ENCODE peak calls at places on chromosomes 12 and 14, in four cellular contexts. H is G401, G is BE2C, O is M059J. V is an unnamed sample.

GRCh38 chr14:95507174-95507573 is 9.3 kb downstream of the SYNE3 start:
- DNase-seq in H (no peak), G (peak), O (peak), V (no peak)

GRCh38 chr12:120920178-120920577 is 16.0 kb upstream of the SPPL3 start:
- DNase-seq in H (no peak), G (no peak), O (no peak), V (no peak)

GRCh38 chr12:120316798-120317257 is 10.8 kb downstream of the PLA2G1B start:
- DNase-seq in H (peak), G (no peak), O (no peak), V (no peak)

GRCh38 chr12:109524466-109525278 is 47.2 kb downstream of the UBE3B start:
- DNase-seq in H (no peak), G (no peak), O (no peak), V (no peak)

GRCh38 chr12:44247588-44247987 is 411.7 kb downstream of the TMEM117 start:
- DNase-seq in H (no peak), G (peak), O (no peak), V (peak)

GRCh38 chr14:39488600-39488999 is 56.4 kb upstream of the FBXO33 start:
- DNase-seq in H (peak), G (no peak), O (peak), V (peak)

GRCh38 chr12:28872654-28873268 is 276.3 kb upstream of the FAR2 start:
- DNase-seq in H (peak), G (peak), O (peak), V (peak)

GRCh38 chr14:63276492-63277342 is 42.0 kb downstream of the GPHB5 start:
- DNase-seq in H (peak), G (no peak), O (peak), V (no peak)

GRCh38 chr14:48792376-48793024 is 793.7 kb downstream of the RPS29 start:
- DNase-seq in H (no peak), G (no peak), O (peak), V (no peak)

GRCh38 chr12:27158322-27158721 is 75.9 kb upstream of the C12orf71 start:
- DNase-seq in H (no peak), G (no peak), O (no peak), V (no peak)

GRCh38 chr12:109775172-109775881 is 57.9 kb downstream of the TRPV4 start:
- DNase-seq in H (peak), G (peak), O (peak), V (peak)

GRCh38 chr12:69688496-69689427 is 10.3 kb downstream of the BEST3 start:
- DNase-seq in H (peak), G (peak), O (peak), V (no peak)

GRCh38 chr12:124174949-124175348 is 119.9 kb upstream of the RFLNA start:
- DNase-seq in H (no peak), G (no peak), O (no peak), V (no peak)

GRCh38 chr12:21940972-21941521 is at the start of gene ABCC9:
- DNase-seq in H (no peak), G (no peak), O (no peak), V (peak)

GRCh38 chr12:46073321-46073720 is 82.9 kb upstream of the SCAF11 start:
- DNase-seq in H (no peak), G (no peak), O (no peak), V (no peak)

GRCh38 chr14:91149462-91149861 is 35.6 kb downstream of the DGLUCY start:
- DNase-seq in H (peak), G (no peak), O (peak), V (no peak)

GRCh38 chr12:128864516-128865186 is 11.4 kb downstream of the GLT1D1 start:
- DNase-seq in H (peak), G (no peak), O (no peak), V (no peak)

GRCh38 chr14:104771918-104772706 is 19.2 kb downstream of the SIVA1 start:
- DNase-seq in H (no peak), G (no peak), O (no peak), V (no peak)

GRCh38 chr12:108635201-108635996 is 1.7 kb upstream of the SELPLG start:
- DNase-seq in H (no peak), G (no peak), O (peak), V (no peak)

GRCh38 chr14:75941030-75941429 is 40.8 kb downstream of the TGFB3 start:
- DNase-seq in H (no peak), G (peak), O (no peak), V (peak)

GRCh38 chr14:78989246-78989645 is 819.1 kb downstream of the NRXN3 start:
- DNase-seq in H (peak), G (no peak), O (no peak), V (no peak)

GRCh38 chr14:90760055-90760444 is 56.2 kb downstream of the TTC7B start:
- DNase-seq in H (peak), G (no peak), O (no peak), V (no peak)